ENCODE peak calls at places on chromosomes 12 and 14, in six cellular contexts. D is GM23248, V is HCT116, G is neural progenitor cell, B is SK-N-SH, S is MM.1S. N is an unnamed sample. For H3K79me2, the result is how much of the 10 kb centered on the place peaks cover.

GRCh38 chr14:71321556-71322315 is 414.5 kb downstream of the PCNX1 start:
- DNase-seq in D (peak), V (peak), G (peak), B (no peak), S (no peak), N (peak)

GRCh38 chr12:117155278-117156060 is 34.8 kb downstream of the FBXO21 start:
- DNase-seq in D (peak), V (peak), G (peak), B (peak), S (peak), N (peak)

GRCh38 chr12:5173511-5174011 is 129.9 kb downstream of the KCNA5 start:
- DNase-seq in D (peak), V (peak), G (no peak), B (no peak), S (no peak), N (peak)

GRCh38 chr12:22126758-22127157 is 80.7 kb downstream of the CMAS start:
- DNase-seq in D (no peak), V (no peak), G (no peak), B (no peak), S (no peak), N (no peak)

GRCh38 chr14:32679927-32680612 is 258.6 kb upstream of the NPAS3 start:
- DNase-seq in D (no peak), V (no peak), G (no peak), B (no peak), S (no peak), N (no peak)

GRCh38 chr14:95098984-95099599 is 58.2 kb downstream of the DICER1 start:
- DNase-seq in D (peak), V (peak), G (peak), B (peak), S (no peak), N (peak)

GRCh38 chr12:57046392-57046791 is 3.5 kb downstream of the MYO1A start:
- DNase-seq in D (no peak), V (no peak), G (no peak), B (no peak), S (no peak), N (no peak)

GRCh38 chr14:95741051-95741490 is 27.1 kb upstream of the TCL1A start:
- DNase-seq in D (peak), V (peak), G (no peak), B (no peak), S (no peak), N (peak)

GRCh38 chr14:99734406-99735051 is 50.4 kb downstream of the CYP46A1 start:
- DNase-seq in D (no peak), V (no peak), G (no peak), B (no peak), S (no peak), N (no peak)

GRCh38 chr14:96741151-96741977 is 55.8 kb upstream of the VRK1 start:
- DNase-seq in D (peak), V (no peak), G (peak), B (peak), S (peak), N (peak)

GRCh38 chr12:28222081-28222700 is 31.9 kb downstream of the CCDC91 start:
- DNase-seq in D (no peak), V (no peak), G (no peak), B (no peak), S (no peak), N (no peak)
- H3K79me2 ChIP-seq in D (half or more), V (under half), G (half or more), B (under half), S (under half), N (under half)

DNA sequence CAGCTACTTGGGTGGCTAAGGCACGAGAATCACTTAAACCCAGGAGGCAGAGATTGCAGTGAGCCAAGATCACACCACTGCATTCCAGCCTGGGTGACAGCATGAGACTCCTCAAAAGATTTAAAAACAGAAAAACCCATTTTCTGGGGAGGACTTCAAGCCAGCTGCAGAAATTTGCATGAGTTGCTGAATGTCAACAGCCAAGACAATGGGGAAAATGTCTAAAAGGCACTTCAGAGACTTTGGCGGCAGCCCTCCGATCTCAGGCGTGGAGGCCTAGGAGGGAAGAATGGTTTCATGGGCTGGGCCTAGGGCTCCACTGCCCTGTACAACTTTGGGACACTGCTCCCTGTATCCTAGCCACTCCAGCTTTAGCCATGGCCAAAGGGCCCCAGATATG is 177.8 kb upstream of the C14orf180 start:
- DNase-seq in D (no peak), V (no peak), G (no peak), B (no peak), S (no peak), N (no peak)
- H3K9ac ChIP-seq in D (no peak), V (no peak), G (no peak), B (no peak), S (no peak), N (no peak)

GRCh38 chr12:11656550-11656949 is 7.1 kb downstream of the ETV6 start:
- DNase-seq in D (no peak), V (no peak), G (no peak), B (no peak), S (no peak), N (no peak)
- TF ChIP-seq EZH2phosphoT487 in D (no peak), V (no peak), G (no peak), B (no peak), S (no peak), N (no peak)

GRCh38 chr14:77059276-77059934 is 30.9 kb upstream of the IRF2BPL start:
- DNase-seq in D (peak), V (peak), G (peak), B (no peak), S (no peak), N (peak)
- H3K79me2 ChIP-seq in D (under half), V (under half), G (under half), B (under half), S (under half), N (under half)

DNA sequence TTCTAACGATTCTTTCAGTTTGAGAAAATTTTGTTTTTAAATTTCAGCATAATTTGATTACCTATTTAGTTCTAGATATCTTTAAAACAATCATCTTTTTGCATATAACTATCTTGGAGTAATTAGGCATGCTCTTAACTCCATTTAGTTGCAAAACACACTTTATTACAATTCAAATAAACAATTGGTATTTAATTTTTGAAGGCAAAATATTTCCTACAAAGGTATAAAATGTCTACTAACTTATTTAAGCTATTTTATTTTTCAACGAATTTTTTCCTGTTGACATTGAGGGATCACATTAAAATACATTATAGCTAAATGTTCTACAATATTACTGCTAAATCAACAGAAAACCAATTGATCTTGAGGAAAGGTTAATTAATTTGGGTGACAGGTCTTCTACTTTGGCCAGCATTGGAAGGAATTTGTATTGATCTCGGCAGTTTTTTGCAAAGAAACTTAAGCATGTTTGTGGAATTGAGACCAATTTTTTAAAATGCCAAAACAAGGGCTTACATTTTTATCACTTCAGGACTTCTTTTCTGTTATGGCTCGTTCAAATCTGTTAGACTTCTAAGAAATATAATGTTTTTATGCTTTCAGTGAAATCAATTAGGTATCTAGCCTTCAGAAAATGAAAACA is 8.1 kb downstream of the FOXA1 start:
- DNase-seq in D (no peak), V (no peak), G (no peak), B (no peak), S (no peak), N (peak)
- H3K9ac ChIP-seq in D (no peak), V (no peak), G (no peak), B (no peak), S (no peak), N (peak)

GRCh38 chr12:65534105-65534841 is 255.8 kb downstream of the MSRB3 start:
- DNase-seq in D (no peak), V (no peak), G (no peak), B (no peak), S (no peak), N (no peak)

GRCh38 chr12:65529771-65530435 is 251.4 kb downstream of the MSRB3 start:
- DNase-seq in D (no peak), V (no peak), G (no peak), B (no peak), S (no peak), N (no peak)

GRCh38 chr12:65533177-65533883 is 254.8 kb downstream of the MSRB3 start:
- DNase-seq in D (no peak), V (peak), G (no peak), B (no peak), S (no peak), N (peak)

GRCh38 chr12:65532162-65532561 is 253.7 kb downstream of the MSRB3 start:
- DNase-seq in D (peak), V (no peak), G (no peak), B (no peak), S (no peak), N (peak)

DNA sequence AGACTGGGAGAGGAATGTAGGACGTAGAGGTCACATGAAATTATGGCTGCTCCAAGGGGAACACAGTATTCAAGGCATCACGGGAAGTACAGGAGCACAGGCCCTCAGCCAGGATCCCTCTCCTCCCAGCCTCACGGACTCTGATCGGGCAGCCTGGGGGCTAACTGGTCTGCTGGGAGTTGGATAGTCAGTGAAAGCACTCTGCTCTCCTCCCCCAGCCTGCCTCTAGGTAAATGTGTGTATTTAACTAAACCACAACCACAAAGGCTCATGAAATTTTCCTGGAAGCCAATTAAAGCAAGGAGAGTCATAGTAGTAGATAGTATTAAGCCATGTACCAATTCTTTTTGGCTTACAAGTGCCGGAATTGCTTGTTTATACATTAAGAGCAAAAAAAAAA is 254.3 kb downstream of the MSRB3 start:
- DNase-seq in D (peak), V (no peak), G (no peak), B (no peak), S (no peak), N (peak)
- TF ChIP-seq EZH2phosphoT487 in D (no peak), V (no peak), G (no peak), B (no peak), S (no peak), N (no peak)

N was measured in PC-3.